ENCODE peak calls at places on chromosomes 13 and 19, in ten cellular contexts. S is C1 segment of cervical spinal cord; R is activated CD4-positive, alpha-beta T cell treated with anti-CD3 and anti-CD28 coated beads, Interleukin-2, amount 50 U/mL, for 24 hours; J is cardiac septum; Q is activated CD8-positive, alpha-beta T cell treated with anti-CD3 and anti-CD28 coated beads for 36 hours; H is left ventricle myocardium superior; E is foreskin melanocyte; T is GM23338; C is thoracic aorta; Y is NCI-H1105 treated with DMSO at 0.1 percent for 48 hours. I is an unnamed sample.

GRCh38 chr19:48683349-48683748 is 10.5 kb upstream of the NTN5 start:
- DNase-seq in S (peak), R (no peak), J (no peak), Q (peak), H (peak), E (no peak), T (no peak), C (no peak), Y (no peak), I (peak)

GRCh38 chr13:111241006-111241755 is 79.3 kb upstream of the TEX29 start:
- DNase-seq in S (peak), R (no peak), J (no peak), Q (no peak), H (no peak), E (peak), T (peak), C (no peak), Y (peak), I (peak)

GRCh38 chr13:48892311-48892710 is 83.4 kb upstream of the FNDC3A start:
- DNase-seq in S (no peak), R (no peak), J (no peak), Q (no peak), H (no peak), E (peak), T (no peak), C (no peak), Y (no peak), I (no peak)

GRCh38 chr19:3094638-3095374 is 644 bp downstream of the GNA11 start:
- DNase-seq in S (no peak), R (no peak), J (no peak), Q (peak), H (no peak), E (no peak), T (no peak), C (no peak), Y (no peak), I (no peak)

GRCh38 chr19:50567052-50567841 is 988 bp downstream of the LRRC4B start:
- DNase-seq in S (no peak), R (no peak), J (no peak), Q (no peak), H (no peak), E (no peak), T (peak), C (no peak), Y (peak), I (peak)

GRCh38 chr19:42255766-42256750 is 1.1 kb upstream of the ERF start:
- DNase-seq in S (peak), R (no peak), J (peak), Q (no peak), H (peak), E (peak), T (peak), C (no peak), Y (peak), I (peak)

GRCh38 chr19:46386996-46387712 is 26.2 kb downstream of the CCDC8 start:
- DNase-seq in S (no peak), R (no peak), J (peak), Q (no peak), H (no peak), E (no peak), T (no peak), C (no peak), Y (no peak), I (no peak)

GRCh38 chr13:99864627-99864990 is 107.0 kb downstream of the ZIC5 start:
- DNase-seq in S (no peak), R (no peak), J (no peak), Q (no peak), H (no peak), E (no peak), T (peak), C (no peak), Y (no peak), I (no peak)

GRCh38 chr19:10461047-10461949 is 41.0 kb downstream of the PDE4A start:
- DNase-seq in S (peak), R (peak), J (peak), Q (peak), H (peak), E (peak), T (peak), C (peak), Y (peak), I (peak)

GRCh38 chr13:34371108-34371507 is 553.2 kb downstream of the RFC3 start:
- DNase-seq in S (no peak), R (no peak), J (no peak), Q (no peak), H (no peak), E (no peak), T (no peak), C (no peak), Y (no peak), I (no peak)

GRCh38 chr13:27203186-27203585 is 31.6 kb upstream of the USP12 start:
- DNase-seq in S (no peak), R (no peak), J (no peak), Q (no peak), H (no peak), E (no peak), T (peak), C (no peak), Y (no peak), I (no peak)

I was measured in nucleus accumbens.